ENCODE peak calls at places on chromosomes 7 and 10, in five cellular contexts. One of them, this sample, is unnamed.

GRCh38 chr10:85193796-85194195 is 865.4 kb downstream of the CCSER2 start:
- DNase-seq in PC-9: no peak
- DNase-seq in NCI-H82: no peak
- DNase-seq in epithelial cell of esophagus: no peak
- DNase-seq in central memory CD4-positive, alpha-beta T cell: no peak
- DNase-seq in this sample: no peak

GRCh38 chr10:49435225-49435624 is 39.3 kb upstream of the DRGX start:
- DNase-seq in PC-9: no peak
- DNase-seq in NCI-H82: no peak
- DNase-seq in epithelial cell of esophagus: no peak
- DNase-seq in central memory CD4-positive, alpha-beta T cell: no peak
- DNase-seq in this sample: no peak

GRCh38 chr7:94923412-94923811 is 16.0 kb downstream of the PPP1R9A start:
- DNase-seq in PC-9: no peak
- DNase-seq in NCI-H82: no peak
- DNase-seq in epithelial cell of esophagus: no peak
- DNase-seq in central memory CD4-positive, alpha-beta T cell: no peak
- DNase-seq in this sample: no peak

GRCh38 chr10:103736044-103736443 is 119.3 kb downstream of the SH3PXD2A start:
- DNase-seq in PC-9: no peak
- DNase-seq in NCI-H82: no peak
- DNase-seq in epithelial cell of esophagus: peak
- DNase-seq in central memory CD4-positive, alpha-beta T cell: no peak
- DNase-seq in this sample: no peak

GRCh38 chr10:103852856-103853255 is 2.5 kb downstream of the SH3PXD2A start:
- DNase-seq in PC-9: no peak
- DNase-seq in NCI-H82: no peak
- DNase-seq in epithelial cell of esophagus: no peak
- DNase-seq in central memory CD4-positive, alpha-beta T cell: no peak
- DNase-seq in this sample: no peak

GRCh38 chr7:141400356-141400755 is 150.9 kb upstream of the AGK start:
- DNase-seq in PC-9: no peak
- DNase-seq in NCI-H82: no peak
- DNase-seq in epithelial cell of esophagus: no peak
- DNase-seq in central memory CD4-positive, alpha-beta T cell: no peak
- DNase-seq in this sample: no peak

GRCh38 chr7:152459724-152460251 is 24.0 kb upstream of the KMT2C start:
- DNase-seq in PC-9: no peak
- DNase-seq in NCI-H82: no peak
- DNase-seq in epithelial cell of esophagus: peak
- DNase-seq in central memory CD4-positive, alpha-beta T cell: no peak
- DNase-seq in this sample: no peak

GRCh38 chr7:76296743-76297740 is 5.4 kb upstream of the HSPB1 start:
- DNase-seq in PC-9: peak
- DNase-seq in NCI-H82: no peak
- DNase-seq in epithelial cell of esophagus: peak
- DNase-seq in central memory CD4-positive, alpha-beta T cell: no peak
- DNase-seq in this sample: peak

GRCh38 chr10:58360412-58361004 is 24.7 kb upstream of the TFAM start:
- DNase-seq in PC-9: no peak
- DNase-seq in NCI-H82: no peak
- DNase-seq in epithelial cell of esophagus: peak
- DNase-seq in central memory CD4-positive, alpha-beta T cell: no peak
- DNase-seq in this sample: no peak

GRCh38 chr7:33673029-33673700 is 232.2 kb upstream of the BMPER start:
- DNase-seq in PC-9: no peak
- DNase-seq in NCI-H82: no peak
- DNase-seq in epithelial cell of esophagus: no peak
- DNase-seq in central memory CD4-positive, alpha-beta T cell: no peak
- DNase-seq in this sample: no peak

GRCh38 chr7:87816389-87816788 is 59.8 kb downstream of the SLC25A40 start:
- DNase-seq in PC-9: no peak
- DNase-seq in NCI-H82: no peak
- DNase-seq in epithelial cell of esophagus: no peak
- DNase-seq in central memory CD4-positive, alpha-beta T cell: no peak
- DNase-seq in this sample: no peak

GRCh38 chr7:30886608-30887011 is 25.0 kb upstream of the AQP1 start:
- DNase-seq in PC-9: no peak
- DNase-seq in NCI-H82: no peak
- DNase-seq in epithelial cell of esophagus: no peak
- DNase-seq in central memory CD4-positive, alpha-beta T cell: no peak
- DNase-seq in this sample: no peak

GRCh38 chr7:96121752-96122151 is 200.1 kb downstream of the SLC25A13 start:
- DNase-seq in PC-9: no peak
- DNase-seq in NCI-H82: no peak
- DNase-seq in epithelial cell of esophagus: no peak
- DNase-seq in central memory CD4-positive, alpha-beta T cell: no peak
- DNase-seq in this sample: no peak

GRCh38 chr10:126571203-126571602 is 99.3 kb downstream of the C10orf90 start:
- DNase-seq in PC-9: no peak
- DNase-seq in NCI-H82: peak
- DNase-seq in epithelial cell of esophagus: no peak
- DNase-seq in central memory CD4-positive, alpha-beta T cell: no peak
- DNase-seq in this sample: no peak

GRCh38 chr7:20152057-20152456 is 65.1 kb downstream of the MACC1 start:
- DNase-seq in PC-9: no peak
- DNase-seq in NCI-H82: no peak
- DNase-seq in epithelial cell of esophagus: no peak
- DNase-seq in central memory CD4-positive, alpha-beta T cell: no peak
- DNase-seq in this sample: no peak

GRCh38 chr7:105715528-105715927 is 134.2 kb upstream of the EFCAB10 start:
- DNase-seq in PC-9: no peak
- DNase-seq in NCI-H82: no peak
- DNase-seq in epithelial cell of esophagus: no peak
- DNase-seq in central memory CD4-positive, alpha-beta T cell: no peak
- DNase-seq in this sample: no peak

GRCh38 chr7:27099839-27100225 is 2.7 kb downstream of the HOXA2 start:
- DNase-seq in PC-9: no peak
- DNase-seq in NCI-H82: no peak
- DNase-seq in epithelial cell of esophagus: no peak
- DNase-seq in central memory CD4-positive, alpha-beta T cell: no peak
- DNase-seq in this sample: no peak

GRCh38 chr10:44981172-44982113 is 2.8 kb upstream of the DEPP1 start:
- DNase-seq in PC-9: peak
- DNase-seq in NCI-H82: no peak
- DNase-seq in epithelial cell of esophagus: peak
- DNase-seq in central memory CD4-positive, alpha-beta T cell: no peak
- DNase-seq in this sample: peak

GRCh38 chr7:111746950-111747349 is 184.7 kb upstream of the IMMP2L start:
- DNase-seq in PC-9: no peak
- DNase-seq in NCI-H82: no peak
- DNase-seq in epithelial cell of esophagus: no peak
- DNase-seq in central memory CD4-positive, alpha-beta T cell: no peak
- DNase-seq in this sample: no peak

GRCh38 chr10:35259769-35260397 is 76.4 kb upstream of the CCNY start:
- DNase-seq in PC-9: no peak
- DNase-seq in NCI-H82: no peak
- DNase-seq in epithelial cell of esophagus: peak
- DNase-seq in central memory CD4-positive, alpha-beta T cell: no peak
- DNase-seq in this sample: peak

GRCh38 chr7:107173691-107174406 is 5.0 kb downstream of the HBP1 start:
- DNase-seq in PC-9: no peak
- DNase-seq in NCI-H82: no peak
- DNase-seq in epithelial cell of esophagus: no peak
- DNase-seq in central memory CD4-positive, alpha-beta T cell: no peak
- DNase-seq in this sample: no peak

GRCh38 chr7:98996162-98996552 is 117.8 kb downstream of the TRRAP start:
- DNase-seq in PC-9: no peak
- DNase-seq in NCI-H82: no peak
- DNase-seq in epithelial cell of esophagus: no peak
- DNase-seq in central memory CD4-positive, alpha-beta T cell: no peak
- DNase-seq in this sample: no peak

GRCh38 chr10:125002423-125003145 is 60.7 kb downstream of the ZRANB1 start:
- DNase-seq in PC-9: no peak
- DNase-seq in NCI-H82: no peak
- DNase-seq in epithelial cell of esophagus: no peak
- DNase-seq in central memory CD4-positive, alpha-beta T cell: no peak
- DNase-seq in this sample: no peak

GRCh38 chr10:3068968-3069737 is 1.8 kb downstream of the PFKP start:
- DNase-seq in PC-9: no peak
- DNase-seq in NCI-H82: peak
- DNase-seq in epithelial cell of esophagus: no peak
- DNase-seq in central memory CD4-positive, alpha-beta T cell: no peak
- DNase-seq in this sample: no peak

GRCh38 chr10:109886037-109886787 is 37.1 kb downstream of the XPNPEP1 start:
- DNase-seq in PC-9: no peak
- DNase-seq in NCI-H82: no peak
- DNase-seq in epithelial cell of esophagus: no peak
- DNase-seq in central memory CD4-positive, alpha-beta T cell: no peak
- DNase-seq in this sample: no peak

GRCh38 chr10:79148452-79149344 is 79.9 kb downstream of the ZMIZ1 start:
- DNase-seq in PC-9: peak
- DNase-seq in NCI-H82: peak
- DNase-seq in epithelial cell of esophagus: peak
- DNase-seq in central memory CD4-positive, alpha-beta T cell: no peak
- DNase-seq in this sample: peak

GRCh38 chr7:129166745-129167144 is 21.7 kb upstream of the SMO start:
- DNase-seq in PC-9: no peak
- DNase-seq in NCI-H82: no peak
- DNase-seq in epithelial cell of esophagus: peak
- DNase-seq in central memory CD4-positive, alpha-beta T cell: no peak
- DNase-seq in this sample: no peak

GRCh38 chr7:157494506-157495176 is 157.8 kb downstream of the DNAJB6 start:
- DNase-seq in PC-9: no peak
- DNase-seq in NCI-H82: no peak
- DNase-seq in epithelial cell of esophagus: no peak
- DNase-seq in central memory CD4-positive, alpha-beta T cell: no peak
- DNase-seq in this sample: no peak

GRCh38 chr7:12570148-12570528 is 382 bp upstream of the SCIN start:
- DNase-seq in PC-9: peak
- DNase-seq in NCI-H82: peak
- DNase-seq in epithelial cell of esophagus: peak
- DNase-seq in central memory CD4-positive, alpha-beta T cell: no peak
- DNase-seq in this sample: no peak

GRCh38 chr10:12902135-12902572 is 99.4 kb downstream of the CCDC3 start:
- DNase-seq in PC-9: no peak
- DNase-seq in NCI-H82: peak
- DNase-seq in epithelial cell of esophagus: peak
- DNase-seq in central memory CD4-positive, alpha-beta T cell: peak
- DNase-seq in this sample: no peak

GRCh38 chr10:44906476-44906875 is 4.7 kb upstream of the TMEM72 start:
- DNase-seq in PC-9: no peak
- DNase-seq in NCI-H82: no peak
- DNase-seq in epithelial cell of esophagus: no peak
- DNase-seq in central memory CD4-positive, alpha-beta T cell: no peak
- DNase-seq in this sample: no peak

GRCh38 chr10:46525177-46525823 is 31.2 kb downstream of the GPRIN2 start:
- DNase-seq in PC-9: peak
- DNase-seq in NCI-H82: no peak
- DNase-seq in epithelial cell of esophagus: peak
- DNase-seq in central memory CD4-positive, alpha-beta T cell: no peak
- DNase-seq in this sample: no peak

GRCh38 chr10:111316607-111317006 is 239.8 kb downstream of the ADRA2A start:
- DNase-seq in PC-9: no peak
- DNase-seq in NCI-H82: no peak
- DNase-seq in epithelial cell of esophagus: no peak
- DNase-seq in central memory CD4-positive, alpha-beta T cell: no peak
- DNase-seq in this sample: no peak

GRCh38 chr7:147146169-147146568 is 1029.6 kb downstream of the CNTNAP2 start:
- DNase-seq in PC-9: no peak
- DNase-seq in NCI-H82: no peak
- DNase-seq in epithelial cell of esophagus: no peak
- DNase-seq in central memory CD4-positive, alpha-beta T cell: no peak
- DNase-seq in this sample: no peak

GRCh38 chr10:130254168-130255061 is 118.2 kb downstream of the GLRX3 start:
- DNase-seq in PC-9: no peak
- DNase-seq in NCI-H82: no peak
- DNase-seq in epithelial cell of esophagus: no peak
- DNase-seq in central memory CD4-positive, alpha-beta T cell: no peak
- DNase-seq in this sample: no peak

GRCh38 chr7:54398863-54399262 is 143.3 kb upstream of the VSTM2A start:
- DNase-seq in PC-9: no peak
- DNase-seq in NCI-H82: no peak
- DNase-seq in epithelial cell of esophagus: no peak
- DNase-seq in central memory CD4-positive, alpha-beta T cell: no peak
- DNase-seq in this sample: no peak

GRCh38 chr10:96690755-96691730 is 29.3 kb downstream of the PIK3AP1 start:
- DNase-seq in PC-9: no peak
- DNase-seq in NCI-H82: no peak
- DNase-seq in epithelial cell of esophagus: no peak
- DNase-seq in central memory CD4-positive, alpha-beta T cell: no peak
- DNase-seq in this sample: no peak